ENCODE peak calls at places on chromosomes 1 and 21, in four cellular contexts. U is HAP-1; J is CD4-positive, alpha-beta memory T cell; D is adipocyte. G is an unnamed sample. For H3K4me1, the result is how much of the 10 kb centered on the place peaks cover.

GRCh38 chr1:150809651-150810050 is 1.6 kb upstream of the CTSK start:
- DNase-seq in U (no peak), J (no peak), D (peak), G (no peak)

GRCh38 chr1:222818171-222818570 is 3.3 kb downstream of the DISP1 start:
- DNase-seq in U (no peak), J (no peak), D (no peak), G (no peak)

GRCh38 chr1:156689035-156689959 is 12.1 kb upstream of the NES start:
- DNase-seq in U (peak), J (peak), D (peak), G (peak)

GRCh38 chr1:159914252-159915018 is 10.9 kb downstream of the TAGLN2 start:
- DNase-seq in U (no peak), J (no peak), D (no peak), G (no peak)

GRCh38 chr1:206554201-206554600 is 46.9 kb downstream of the RASSF5 start:
- DNase-seq in U (no peak), J (no peak), D (no peak), G (no peak)

GRCh38 chr1:210448293-210448892 is 119.7 kb downstream of the HHAT start:
- DNase-seq in U (peak), J (peak), D (peak), G (no peak)

GRCh38 chr1:31913968-31914367 is 24.2 kb downstream of the PTP4A2 start:
- DNase-seq in U (no peak), J (no peak), D (no peak), G (no peak)

GRCh38 chr1:200042119-200042436 is 14.6 kb downstream of the NR5A2 start:
- DNase-seq in U (peak), J (no peak), D (no peak), G (no peak)

GRCh38 chr1:53819387-53819786 is 18.7 kb downstream of the NDC1 start:
- DNase-seq in U (no peak), J (no peak), D (no peak), G (no peak)

GRCh38 chr1:235558783-235559182 is 54.5 kb upstream of the B3GALNT2 start:
- DNase-seq in U (no peak), J (no peak), D (no peak), G (no peak)
- H3K4me1 ChIP-seq in U (under half), J (under half), D (under half), G (under half)

DNA sequence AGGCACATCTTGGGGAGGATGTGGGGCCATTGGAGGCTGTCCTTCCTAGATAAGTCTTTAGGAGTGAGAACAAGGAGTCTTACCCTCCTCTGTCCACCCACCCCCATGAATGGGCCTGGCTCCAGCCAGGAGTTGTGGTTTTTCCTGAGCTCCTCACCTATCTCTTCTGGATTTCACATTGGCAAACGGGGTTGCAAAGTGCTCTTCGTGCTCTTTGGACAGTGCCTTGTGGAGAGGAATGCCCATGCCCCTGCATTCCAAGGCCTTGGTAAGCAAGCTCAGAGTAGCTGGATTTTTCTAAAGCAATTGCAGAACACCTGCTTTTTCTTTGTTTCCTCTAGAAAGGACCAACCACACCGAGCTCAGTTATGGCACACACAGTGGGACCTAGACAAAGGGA is 152.1 kb upstream of the CAMK1G start:
- DNase-seq in U (no peak), J (no peak), D (no peak), G (no peak)
- H3K4me3 ChIP-seq in U (no peak), J (no peak), D (no peak), G (no peak)

GRCh38 chr1:59012378-59012777 is 228.5 kb upstream of the JUN start:
- DNase-seq in U (no peak), J (no peak), D (no peak), G (no peak)
- H3K4me1 ChIP-seq in U (under half), J (under half), D (under half), G (under half)

DNA sequence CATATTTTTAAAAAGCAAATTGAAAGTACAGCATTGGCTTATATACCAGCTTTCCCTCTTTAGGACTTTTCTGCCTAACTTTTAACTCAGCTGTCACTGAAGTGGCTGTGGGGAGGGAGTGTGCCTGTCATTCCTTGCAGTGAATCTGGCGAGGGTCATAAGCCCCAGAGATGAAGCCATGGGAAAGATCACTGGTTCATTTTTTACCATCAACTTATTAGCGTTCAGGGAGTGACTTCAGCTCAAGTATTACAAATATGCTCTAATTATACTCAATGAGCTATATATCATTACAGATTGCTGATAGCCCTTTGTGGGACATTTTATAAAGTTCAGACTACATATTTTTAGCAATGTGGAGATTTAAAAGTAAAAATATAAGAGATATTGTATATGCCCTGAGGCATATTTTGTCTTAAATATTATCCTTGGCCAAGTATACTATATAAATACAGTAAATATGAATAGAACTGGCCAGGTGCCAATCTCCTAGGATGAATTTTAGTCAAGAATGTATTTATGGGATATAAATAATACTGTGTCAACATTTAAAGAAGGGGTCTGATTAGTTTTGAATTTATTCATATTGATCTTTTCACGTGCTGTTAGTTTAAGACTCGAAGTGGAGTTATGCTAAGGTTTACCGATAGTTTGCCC is 4.4 kb downstream of the TGFB2 start:
- DNase-seq in U (no peak), J (no peak), D (no peak), G (no peak)
- H3K4me3 ChIP-seq in U (no peak), J (no peak), D (no peak), G (no peak)

GRCh38 chr1:154423303-154423987 is 18.3 kb downstream of the IL6R start:
- DNase-seq in U (no peak), J (no peak), D (peak), G (no peak)

GRCh38 chr1:154420961-154421924 is 16.1 kb downstream of the IL6R start:
- DNase-seq in U (no peak), J (no peak), D (no peak), G (no peak)

GRCh38 chr1:154425172-154425571 is 20.0 kb downstream of the IL6R start:
- DNase-seq in U (no peak), J (no peak), D (no peak), G (no peak)

GRCh38 chr1:154422521-154422920 is 17.4 kb downstream of the IL6R start:
- DNase-seq in U (no peak), J (no peak), D (no peak), G (no peak)

DNA sequence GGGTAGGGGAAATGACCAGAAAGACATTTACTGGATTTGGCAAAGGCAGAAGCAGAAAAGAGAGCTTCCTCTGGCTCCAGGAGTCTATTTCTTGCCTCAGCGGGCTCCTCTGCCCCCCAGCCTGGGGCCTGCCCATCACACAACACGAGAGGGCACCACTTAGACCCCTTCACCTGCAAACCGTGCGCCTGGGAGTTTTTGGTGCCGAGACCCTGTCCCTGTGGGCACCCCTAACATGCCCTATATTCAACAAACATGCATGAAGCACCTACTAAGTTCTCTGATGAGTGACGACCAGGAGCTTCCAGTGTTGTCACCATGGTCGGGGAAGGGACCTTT is 18.8 kb downstream of the IL6R start:
- DNase-seq in U (no peak), J (no peak), D (no peak), G (no peak)
- H3K4me1 ChIP-seq in U (under half), J (half or more), D (half or more), G (under half)

GRCh38 chr21:16280731-16281130 is 550.9 kb downstream of the USP25 start:
- DNase-seq in U (peak), J (no peak), D (peak), G (no peak)
- H3K4me3 ChIP-seq in U (peak), J (no peak), D (peak), G (no peak)

G was measured in CD8-positive, alpha-beta T cell.